ENCODE peak calls at places on chromosome 15, in four cellular contexts. J is K562, R is HepG2, S is GM12878. F is an unnamed sample.

GRCh38 chr15:98809273-98809672 is 160.9 kb downstream of the IGF1R start:
- DNase-seq in J (no peak), R (no peak), S (no peak), F (no peak)

GRCh38 chr15:47460775-47461174 is 256.5 kb upstream of the SEMA6D start:
- DNase-seq in J (no peak), R (no peak), S (no peak), F (no peak)

GRCh38 chr15:100111103-100112060 is 230.4 kb downstream of the ADAMTS17 start:
- DNase-seq in J (no peak), R (peak), S (no peak), F (no peak)

GRCh38 chr15:38254065-38254883 is 1.6 kb downstream of the SPRED1 start:
- DNase-seq in J (peak), R (peak), S (peak), F (no peak)

GRCh38 chr15:60179786-60180391 is 175.8 kb downstream of the FOXB1 start:
- DNase-seq in J (peak), R (peak), S (peak), F (no peak)

GRCh38 chr15:29270976-29271375 is 1.4 kb upstream of the NSMCE3 start:
- DNase-seq in J (no peak), R (no peak), S (no peak), F (no peak)

GRCh38 chr15:95327661-95328060 is 1002.8 kb upstream of the NR2F2 start:
- DNase-seq in J (no peak), R (no peak), S (no peak), F (no peak)

GRCh38 chr15:39022532-39023305 is 458.1 kb upstream of the RASGRP1 start:
- DNase-seq in J (no peak), R (no peak), S (no peak), F (no peak)

GRCh38 chr15:99408236-99409096 is 157.2 kb downstream of the LRRC28 start:
- DNase-seq in J (no peak), R (no peak), S (no peak), F (no peak)

GRCh38 chr15:25883860-25884259 is 20.7 kb upstream of the ATP10A start:
- DNase-seq in J (no peak), R (peak), S (no peak), F (no peak)

GRCh38 chr15:25242957-25243799 is 195.6 kb downstream of the UBE3A start:
- DNase-seq in J (no peak), R (no peak), S (no peak), F (peak)

GRCh38 chr15:59296181-59296617 is 76.5 kb downstream of the MYO1E start:
- DNase-seq in J (no peak), R (no peak), S (no peak), F (no peak)

GRCh38 chr15:66706225-66706732 is 4.2 kb downstream of the SMAD6 start:
- DNase-seq in J (peak), R (no peak), S (no peak), F (peak)
- TF ChIP-seq CTCF in J (peak), R (peak), S (no peak), F (peak)

GRCh38 chr15:88981244-88982215 is 68.4 kb upstream of the MFGE8 start:
- DNase-seq in J (no peak), R (no peak), S (no peak), F (no peak)
- TF ChIP-seq CREM in J (no peak), R (no peak), S (no peak), F (no peak)

GRCh38 chr15:40766194-40766830 is 2.4 kb downstream of the GCHFR start:
- DNase-seq in J (no peak), R (no peak), S (no peak), F (no peak)

GRCh38 chr15:40766906-40767837 is 2.6 kb upstream of the C15orf62 start:
- DNase-seq in J (peak), R (no peak), S (no peak), F (no peak)

GRCh38 chr15:40762919-40763800 is 708 bp upstream of the GCHFR start:
- DNase-seq in J (peak), R (peak), S (no peak), F (peak)

GRCh38 chr15:40763801-40764765 is at the start of gene GCHFR:
- DNase-seq in J (peak), R (peak), S (no peak), F (peak)

GRCh38 chr15:40764766-40765136 is 883 bp downstream of the GCHFR start:
- DNase-seq in J (no peak), R (no peak), S (no peak), F (no peak)
- TF ChIP-seq CBFB in J (no peak), R (no peak), S (no peak), F (no peak)

GRCh38 chr15:81163961-81164800 is 30.1 kb downstream of the CFAP161 start:
- DNase-seq in J (peak), R (no peak), S (no peak), F (no peak)

GRCh38 chr15:81166949-81167816 is 29.5 kb upstream of the IL16 start:
- DNase-seq in J (peak), R (no peak), S (no peak), F (no peak)

GRCh38 chr15:81161851-81162250 is 27.8 kb downstream of the CFAP161 start:
- DNase-seq in J (no peak), R (no peak), S (no peak), F (no peak)

GRCh38 chr15:81168680-81169079 is 28.0 kb upstream of the IL16 start:
- DNase-seq in J (no peak), R (no peak), S (no peak), F (no peak)

GRCh38 chr15:81165565-81165964 is 31.1 kb upstream of the IL16 start:
- DNase-seq in J (no peak), R (no peak), S (no peak), F (no peak)
- TF ChIP-seq CTCF in J (no peak), R (no peak), S (no peak), F (no peak)

GRCh38 chr15:68676926-68677325 is 98.1 kb downstream of the CORO2B start:
- DNase-seq in J (no peak), R (no peak), S (no peak), F (no peak)

GRCh38 chr15:68676011-68676605 is 97.3 kb downstream of the CORO2B start:
- DNase-seq in J (no peak), R (no peak), S (no peak), F (no peak)

GRCh38 chr15:68672251-68672650 is 93.5 kb downstream of the CORO2B start:
- DNase-seq in J (no peak), R (no peak), S (no peak), F (no peak)

GRCh38 chr15:68672781-68673205 is 94.0 kb downstream of the CORO2B start:
- DNase-seq in J (no peak), R (no peak), S (no peak), F (peak)

DNA sequence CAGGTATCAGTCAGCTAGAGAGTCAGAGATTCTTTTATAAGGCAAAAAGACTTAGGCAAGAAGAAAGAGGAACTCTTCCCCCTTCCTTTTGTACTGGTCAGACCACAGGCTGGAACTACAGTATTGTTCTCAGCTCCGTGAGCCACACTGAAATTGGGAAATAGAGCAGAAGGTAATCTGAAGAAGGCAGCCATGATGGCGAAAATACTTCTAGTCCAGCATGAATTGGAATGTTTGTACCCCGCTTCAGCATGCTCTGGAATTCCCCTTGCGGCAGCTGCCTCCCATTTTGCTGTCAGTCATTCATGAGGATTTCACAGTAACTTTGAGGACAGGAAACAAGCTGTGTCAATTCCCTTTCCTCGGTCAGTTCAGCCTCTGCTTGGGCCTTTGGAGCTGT is 96.2 kb downstream of the CORO2B start:
- DNase-seq in J (no peak), R (no peak), S (peak), F (no peak)
- TF ChIP-seq CREM in J (no peak), R (no peak), S (no peak), F (no peak)

GRCh38 chr15:85314139-85314538 is 66.3 kb upstream of the AKAP13 start:
- DNase-seq in J (no peak), R (no peak), S (no peak), F (no peak)

GRCh38 chr15:85312486-85312885 is 67.9 kb upstream of the AKAP13 start:
- DNase-seq in J (no peak), R (peak), S (peak), F (no peak)

GRCh38 chr15:85312925-85313324 is 67.5 kb upstream of the AKAP13 start:
- DNase-seq in J (no peak), R (peak), S (no peak), F (no peak)

GRCh38 chr15:85313339-85313738 is 67.1 kb upstream of the AKAP13 start:
- DNase-seq in J (no peak), R (no peak), S (no peak), F (no peak)

DNA sequence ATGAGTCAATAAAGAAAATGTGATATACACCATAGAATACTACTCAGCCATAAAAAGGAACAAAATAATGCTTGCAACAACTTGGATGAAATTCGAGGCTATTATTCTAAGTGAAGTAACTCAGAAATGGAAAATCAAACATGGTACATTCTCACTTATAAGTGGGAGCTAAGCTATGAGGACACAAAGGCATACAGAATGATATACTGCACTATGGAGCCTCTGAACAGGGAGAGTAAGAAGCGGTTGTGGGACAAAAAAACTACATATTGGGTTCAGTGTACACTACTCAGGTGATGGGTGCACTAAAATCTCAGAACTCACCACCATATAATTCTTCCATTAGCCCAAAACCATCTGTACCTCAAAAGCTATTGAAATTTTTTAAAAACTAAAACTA is 68.8 kb upstream of the AKAP13 start:
- DNase-seq in J (no peak), R (no peak), S (no peak), F (no peak)
- TF ChIP-seq CBFB in J (no peak), R (no peak), S (no peak), F (no peak)